ENCODE peak calls at places on chromosome 3, in six cellular contexts. K is uterus, E is lower lobe of right lung, O is A549, U is ascending aorta, X is tibial nerve. J is an unnamed sample. For H3K4me1, the result is how much of the 10 kb centered on the place peaks cover.

GRCh38 chr3:41041457-41041856 is 157.8 kb upstream of the CTNNB1 start:
- DNase-seq in E (no peak), X (no peak), U (no peak), K (no peak), O (no peak), J (no peak)

GRCh38 chr3:192901435-192901834 is 16.2 kb downstream of the MB21D2 start:
- DNase-seq in X (no peak), U (no peak), E (no peak), K (no peak), O (peak), J (no peak)

GRCh38 chr3:18335202-18335601 is 89.9 kb downstream of the SATB1 start:
- DNase-seq in X (no peak), K (no peak), O (no peak), U (no peak), E (no peak), J (no peak)

GRCh38 chr3:5201536-5201935 is 14.0 kb downstream of the EDEM1 start:
- DNase-seq in U (no peak), E (no peak), K (no peak), X (no peak), O (no peak), J (no peak)

GRCh38 chr3:138078901-138079344 is 36.5 kb downstream of the DZIP1L start:
- DNase-seq in O (peak), K (no peak), X (no peak), E (no peak), U (no peak), J (no peak)

GRCh38 chr3:125190781-125191180 is 21.8 kb downstream of the SLC12A8 start:
- DNase-seq in E (no peak), U (no peak), K (no peak), X (no peak), O (no peak), J (no peak)

GRCh38 chr3:47856669-47857068 is 53.7 kb downstream of the DHX30 start:
- DNase-seq in K (no peak), O (no peak), X (no peak), E (no peak), U (no peak), J (no peak)

GRCh38 chr3:142888099-142888483 is 792 bp downstream of the PCOLCE2 start:
- DNase-seq in X (peak), K (no peak), E (peak), U (no peak), O (peak), J (no peak)

GRCh38 chr3:190728574-190729246 is 133.8 kb downstream of the GMNC start:
- DNase-seq in K (no peak), O (peak), E (no peak), U (no peak), X (no peak), J (no peak)

GRCh38 chr3:118543823-118544222 is 490.8 kb downstream of the IGSF11 start:
- DNase-seq in E (no peak), O (no peak), X (no peak), K (no peak), U (no peak), J (no peak)

GRCh38 chr3:177905173-177905894 is 630.9 kb upstream of the KCNMB2 start:
- DNase-seq in X (no peak), K (no peak), O (no peak), U (no peak), E (no peak), J (no peak)

GRCh38 chr3:99128740-99129505 is 227.4 kb upstream of the DCBLD2 start:
- DNase-seq in E (no peak), X (no peak), U (no peak), K (no peak), O (peak), J (peak)

GRCh38 chr3:69651765-69652164 is 87.5 kb upstream of the MITF start:
- DNase-seq in X (no peak), K (no peak), O (no peak), U (no peak), E (no peak), J (no peak)

GRCh38 chr3:55746808-55747413 is 259.8 kb upstream of the WNT5A start:
- DNase-seq in O (no peak), E (no peak), X (no peak), U (no peak), K (no peak), J (no peak)

GRCh38 chr3:107772016-107772415 is 249.3 kb downstream of the BBX start:
- DNase-seq in O (no peak), K (no peak), U (no peak), E (no peak), X (no peak), J (no peak)

GRCh38 chr3:123831420-123831819 is 52.7 kb downstream of the MYLK start:
- DNase-seq in U (no peak), X (no peak), K (no peak), O (no peak), E (no peak), J (no peak)

GRCh38 chr3:84877092-84877491 is 81.7 kb upstream of the CADM2 start:
- DNase-seq in X (no peak), U (no peak), O (no peak), E (no peak), K (no peak), J (no peak)

GRCh38 chr3:45988804-45989203 is 6.8 kb downstream of the FYCO1 start:
- DNase-seq in X (no peak), O (no peak), U (no peak), E (no peak), K (peak), J (no peak)

GRCh38 chr3:188673509-188674239 is 498.1 kb upstream of the TPRG1 start:
- DNase-seq in K (no peak), E (no peak), U (no peak), X (no peak), O (peak), J (no peak)

GRCh38 chr3:71673486-71673885 is 51.7 kb downstream of the EIF4E3 start:
- DNase-seq in K (no peak), E (no peak), O (no peak), U (no peak), X (no peak), J (no peak)

GRCh38 chr3:16769525-16769924 is 115.2 kb upstream of the PLCL2 start:
- DNase-seq in X (no peak), O (no peak), K (no peak), U (no peak), E (no peak), J (no peak)

DNA sequence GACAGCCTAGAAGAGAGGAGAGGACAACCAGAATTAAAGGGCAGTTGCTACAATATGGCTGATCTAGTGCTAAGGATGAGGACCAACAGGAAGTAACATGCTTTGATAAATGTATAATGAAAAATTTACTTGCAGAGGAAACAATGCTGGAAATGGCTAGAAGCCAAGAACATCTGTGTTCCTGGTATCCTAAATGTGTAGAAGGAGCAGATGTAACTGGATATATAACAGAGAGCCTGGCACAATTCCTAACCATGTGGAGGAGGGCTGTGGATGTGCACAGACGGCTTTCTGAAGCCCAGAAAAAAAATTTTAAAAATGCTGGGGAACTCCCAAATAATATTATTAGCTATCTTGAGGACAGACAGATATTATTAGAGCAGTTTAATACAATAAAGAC is 159.4 kb upstream of the GBE1 start:
- DNase-seq in O (no peak), U (no peak), K (no peak), E (no peak), X (no peak), J (no peak)
- H3K27ac ChIP-seq in O (no peak), U (no peak), K (no peak), E (no peak), X (no peak), J (no peak)

DNA sequence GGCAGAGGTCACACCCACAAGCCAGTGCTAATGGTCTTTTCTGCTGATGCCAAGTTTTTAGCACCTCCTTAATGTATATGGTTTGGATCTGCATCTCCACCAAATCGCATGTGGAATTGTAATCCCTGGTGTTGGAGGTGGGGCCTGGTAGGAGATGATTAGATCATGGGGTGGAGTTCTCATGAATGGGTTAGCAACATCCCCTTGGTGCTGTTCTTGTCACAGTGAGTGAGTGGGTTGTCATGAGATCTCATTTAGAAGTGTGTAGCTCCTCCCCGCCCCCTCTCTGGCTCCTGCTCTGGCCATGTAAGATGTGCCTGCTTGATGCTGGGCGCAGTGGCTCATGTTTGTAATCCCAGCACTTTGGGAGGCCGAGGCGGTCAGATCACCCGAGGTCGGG is 37.3 kb upstream of the KLHL6 start:
- DNase-seq in K (no peak), X (no peak), O (no peak), U (no peak), E (no peak), J (no peak)
- H3K4me1 ChIP-seq in K (under half), X (under half), O (under half), U (under half), E (under half), J (under half)

GRCh38 chr3:171775943-171776342 is 34.3 kb downstream of the PLD1 start:
- DNase-seq in U (no peak), E (no peak), K (no peak), X (no peak), O (no peak), J (no peak)

GRCh38 chr3:171778493-171778892 is 31.8 kb downstream of the PLD1 start:
- DNase-seq in U (no peak), K (no peak), X (no peak), O (no peak), E (no peak), J (no peak)

GRCh38 chr3:171776411-171776810 is 33.9 kb downstream of the PLD1 start:
- DNase-seq in X (no peak), K (no peak), U (no peak), O (no peak), E (no peak), J (no peak)

GRCh38 chr3:171777608-171777995 is 32.7 kb downstream of the PLD1 start:
- DNase-seq in K (no peak), O (no peak), E (no peak), U (no peak), X (no peak), J (no peak)

DNA sequence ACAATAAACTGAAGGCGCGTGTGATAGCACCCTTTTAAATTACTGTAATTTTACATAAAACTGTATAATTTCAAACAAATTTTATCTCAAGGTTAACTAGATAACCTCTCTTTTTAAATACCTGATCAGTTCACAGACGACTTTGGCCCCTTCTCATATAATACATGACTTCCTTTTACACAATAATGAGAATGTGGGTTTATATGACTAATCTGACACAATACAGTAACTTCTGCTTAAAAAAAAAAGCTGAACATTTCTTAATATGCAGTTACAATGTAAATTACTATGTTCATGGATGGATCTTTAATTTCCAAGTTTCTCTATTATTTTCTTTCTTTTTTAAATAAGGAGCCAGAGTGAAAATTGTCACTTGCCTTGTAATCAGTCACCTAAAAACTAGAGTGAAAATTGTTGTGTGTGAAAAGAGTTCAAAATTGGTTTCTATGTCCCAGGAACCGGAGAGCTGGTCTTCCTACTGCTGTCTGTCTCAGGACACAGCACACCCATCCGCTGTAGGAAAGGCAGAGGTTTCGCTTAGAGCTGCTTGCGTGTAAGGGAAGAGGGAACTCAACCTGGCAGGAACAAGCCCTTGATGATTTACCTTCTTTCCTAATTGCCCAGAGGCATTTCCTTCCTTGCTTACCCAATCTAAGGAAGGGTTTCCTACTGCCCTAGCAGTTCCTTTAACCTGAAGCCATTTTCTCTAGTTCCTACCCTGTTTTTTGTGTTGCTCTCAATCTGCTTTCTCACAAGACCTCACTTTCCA is 33.3 kb downstream of the PLD1 start:
- DNase-seq in U (no peak), E (no peak), O (no peak), X (no peak), K (no peak), J (no peak)
- H3K27ac ChIP-seq in U (no peak), E (peak), O (peak), X (peak), K (no peak), J (no peak)

GRCh38 chr3:160403028-160403545 is 3.6 kb downstream of the SMC4 start:
- DNase-seq in U (no peak), K (no peak), E (no peak), O (no peak), X (no peak), J (no peak)

GRCh38 chr3:160400048-160400630 is 689 bp downstream of the SMC4 start:
- DNase-seq in K (peak), O (peak), E (peak), X (no peak), U (no peak), J (no peak)

GRCh38 chr3:160400631-160401150 is 1.2 kb downstream of the SMC4 start:
- DNase-seq in X (no peak), O (no peak), U (no peak), K (no peak), E (peak), J (no peak)

GRCh38 chr3:160402249-160403027 is 3.0 kb downstream of the SMC4 start:
- DNase-seq in U (no peak), X (no peak), E (no peak), O (no peak), K (no peak), J (no peak)

DNA sequence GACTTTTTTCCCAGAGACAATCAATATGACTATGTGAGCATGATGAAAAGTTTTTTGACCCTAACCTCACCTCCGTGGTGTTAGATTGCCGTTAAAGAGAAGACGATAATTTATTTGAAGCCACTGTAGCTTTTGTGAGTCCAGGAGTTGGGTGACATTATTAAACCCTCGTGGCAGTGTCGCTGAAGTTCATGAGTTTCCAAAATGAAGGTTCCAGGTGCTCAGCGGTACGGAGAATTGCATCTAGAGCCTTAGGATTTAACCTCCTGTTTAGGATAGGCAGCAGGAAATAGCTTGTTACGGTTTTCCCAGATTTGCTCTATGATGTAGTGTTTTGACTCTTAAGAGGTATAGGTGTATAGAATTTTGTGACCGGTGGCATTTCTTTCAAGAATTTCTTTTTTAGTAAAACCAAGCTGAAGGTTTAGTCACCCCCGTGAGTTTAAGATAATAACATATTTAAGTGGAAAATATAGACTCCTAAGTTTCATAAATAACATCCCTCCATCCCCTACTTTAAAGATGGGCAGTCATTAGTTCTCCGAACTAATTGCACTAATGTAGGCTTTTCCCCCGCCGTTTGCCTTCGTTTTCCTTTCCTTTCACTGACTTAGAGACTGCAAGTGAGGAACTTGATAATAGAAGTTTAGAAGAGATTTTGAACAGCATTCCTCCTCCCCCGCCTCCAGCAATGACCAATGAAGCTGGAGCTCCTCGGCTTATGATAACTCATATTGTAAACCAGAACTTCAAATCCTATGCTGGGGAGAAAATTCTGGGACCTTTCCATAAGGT is 2.0 kb downstream of the SMC4 start:
- DNase-seq in O (peak), U (peak), E (no peak), X (no peak), K (no peak), J (no peak)
- H3K4me1 ChIP-seq in O (under half), U (under half), E (under half), X (under half), K (under half), J (under half)

GRCh38 chr3:30091611-30092135 is 514.7 kb upstream of the TGFBR2 start:
- DNase-seq in U (no peak), O (no peak), K (no peak), X (no peak), E (no peak), J (no peak)
- H3K27ac ChIP-seq in U (no peak), O (no peak), K (no peak), X (peak), E (no peak), J (no peak)

GRCh38 chr3:134331811-134332199 is 42.4 kb downstream of the AMOTL2 start:
- DNase-seq in U (no peak), E (no peak), X (no peak), O (peak), K (no peak), J (no peak)
- H3K4me1 ChIP-seq in U (half or more), E (half or more), X (half or more), O (half or more), K (under half), J (half or more)

GRCh38 chr3:72962317-72962716 is 34.3 kb upstream of the PPP4R2 start:
- DNase-seq in X (no peak), E (no peak), U (no peak), O (no peak), K (no peak), J (no peak)

GRCh38 chr3:72961766-72962165 is 34.8 kb upstream of the PPP4R2 start:
- DNase-seq in E (no peak), K (no peak), X (no peak), U (no peak), O (no peak), J (no peak)

GRCh38 chr3:72957303-72957702 is 39.3 kb upstream of the PPP4R2 start:
- DNase-seq in U (no peak), O (no peak), X (peak), E (no peak), K (no peak), J (no peak)

GRCh38 chr3:72960812-72961518 is 35.6 kb upstream of the PPP4R2 start:
- DNase-seq in O (no peak), X (peak), U (no peak), K (peak), E (no peak), J (no peak)

DNA sequence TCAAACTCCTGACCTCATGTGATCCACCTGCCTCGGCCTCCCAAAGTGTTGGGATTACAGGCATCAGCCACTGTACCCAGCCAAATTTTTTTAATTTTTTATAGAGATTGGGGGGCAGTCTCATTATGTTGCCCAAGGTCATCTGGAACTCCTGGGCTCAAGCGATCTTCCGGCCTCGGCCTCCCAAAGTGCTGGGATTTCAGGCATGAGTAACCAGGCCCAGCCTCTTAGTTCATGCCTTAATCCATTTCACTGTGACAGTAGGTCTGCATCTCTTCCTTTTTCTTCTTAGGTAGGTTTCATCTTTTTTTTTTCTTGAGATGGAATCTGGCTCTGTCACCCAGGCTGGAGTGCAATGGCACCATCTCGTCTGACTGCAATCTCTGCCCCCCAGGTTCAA is 37.3 kb upstream of the PPP4R2 start:
- DNase-seq in O (no peak), E (no peak), K (no peak), U (no peak), X (no peak), J (no peak)
- H3K27ac ChIP-seq in O (no peak), E (no peak), K (no peak), U (no peak), X (peak), J (no peak)

GRCh38 chr3:58025406-58025805 is 17.2 kb downstream of the FLNB start:
- DNase-seq in X (no peak), U (no peak), E (no peak), O (no peak), K (no peak), J (no peak)
- H3K4me1 ChIP-seq in X (under half), U (under half), E (under half), O (half or more), K (under half), J (under half)